ENCODE peak calls at places on chromosome 5, in six cellular contexts. W is HepG2, I is Peyer's patch, Y is stomach, D is heart left ventricle, H is tibial nerve. N is an unnamed sample.

GRCh38 chr5:4584982-4585381 is 555.1 kb upstream of the ADAMTS16 start:
- DNase-seq in W (no peak), I (no peak), Y (no peak), D (no peak), H (peak; percentile 25), N (no peak)

GRCh38 chr5:180241600-180241999 is 32.6 kb upstream of the RASGEF1C start:
- DNase-seq in W (no peak), I (no peak), Y (no peak), D (no peak), H (no peak), N (no peak)

GRCh38 chr5:79552984-79553383 is 39.0 kb upstream of the HOMER1 start:
- DNase-seq in W (no peak), I (no peak), Y (no peak), D (no peak), H (peak; percentile 16), N (no peak)

GRCh38 chr5:38827525-38827924 is 18.3 kb upstream of the OSMR start:
- DNase-seq in W (no peak), I (no peak), Y (no peak), D (no peak), H (no peak), N (no peak)

GRCh38 chr5:98069876-98070512 is 703.5 kb upstream of the RGMB start:
- DNase-seq in W (no peak), I (no peak), Y (no peak), D (no peak), H (no peak), N (no peak)

GRCh38 chr5:40204157-40204556 is 475.6 kb upstream of the PTGER4 start:
- DNase-seq in W (no peak), I (no peak), Y (no peak), D (no peak), H (no peak), N (no peak)

GRCh38 chr5:166370928-166371690 is 1920.3 kb upstream of the WWC1 start:
- DNase-seq in W (no peak), I (no peak), Y (no peak), D (no peak), H (no peak), N (no peak)

GRCh38 chr5:80255425-80255751 is 460 bp downstream of the SERINC5 start:
- DNase-seq in W (no peak), I (peak; percentile 84), Y (peak; percentile 73), D (peak; percentile 74), H (peak; percentile 23), N (peak; percentile 53)

GRCh38 chr5:155839251-155840037 is 487.5 kb upstream of the SGCD start:
- DNase-seq in W (no peak), I (no peak), Y (no peak), D (no peak), H (no peak), N (no peak)

GRCh38 chr5:56561-57290 is 35.2 kb upstream of the PLEKHG4B start:
- DNase-seq in W (no peak), I (no peak), Y (no peak), D (no peak), H (no peak), N (no peak)

GRCh38 chr5:89083791-89084190 is 200.8 kb upstream of the MEF2C start:
- DNase-seq in W (no peak), I (no peak), Y (no peak), D (no peak), H (no peak), N (no peak)

GRCh38 chr5:89043676-89044075 is 160.7 kb upstream of the MEF2C start:
- DNase-seq in W (peak; percentile 5), I (no peak), Y (no peak), D (no peak), H (no peak), N (no peak)

GRCh38 chr5:137395011-137395755 is 103.9 kb downstream of the SPOCK1 start:
- DNase-seq in W (no peak), I (no peak), Y (no peak), D (no peak), H (no peak), N (no peak)

GRCh38 chr5:174717826-174718455 is 6.4 kb upstream of the MSX2 start:
- DNase-seq in W (no peak), I (no peak), Y (no peak), D (no peak), H (no peak), N (no peak)

GRCh38 chr5:5881294-5881693 is 458.8 kb downstream of the ICE1 start:
- DNase-seq in W (no peak), I (peak; percentile 52), Y (no peak), D (no peak), H (no peak), N (no peak)

GRCh38 chr5:121251954-121252353 is 599.7 kb upstream of the FTMT start:
- DNase-seq in W (peak; percentile 10), I (no peak), Y (no peak), D (no peak), H (no peak), N (no peak)

GRCh38 chr5:4862500-4862899 is 277.6 kb upstream of the ADAMTS16 start:
- DNase-seq in W (peak; percentile 35), I (no peak), Y (no peak), D (no peak), H (no peak), N (no peak)

GRCh38 chr5:120555345-120555744 is 91.2 kb downstream of the PRR16 start:
- DNase-seq in W (no peak), I (no peak), Y (no peak), D (no peak), H (no peak), N (no peak)

GRCh38 chr5:7261049-7261448 is 134.9 kb upstream of the ADCY2 start:
- DNase-seq in W (peak; percentile 42), I (peak; percentile 51), Y (no peak), D (no peak), H (peak; percentile 28), N (no peak)

GRCh38 chr5:88389248-88390006 is 120.8 kb upstream of the TMEM161B start:
- DNase-seq in W (no peak), I (no peak), Y (no peak), D (no peak), H (no peak), N (no peak)

GRCh38 chr5:1010641-1011046 is 2.0 kb downstream of the NKD2 start:
- DNase-seq in W (no peak), I (peak; percentile 34), Y (no peak), D (peak; percentile 24), H (no peak), N (no peak)

GRCh38 chr5:65087154-65087553 is 318.4 kb downstream of the CWC27 start:
- DNase-seq in W (no peak), I (no peak), Y (no peak), D (no peak), H (no peak), N (no peak)

GRCh38 chr5:31965227-31965626 is 208.9 kb downstream of the GOLPH3 start:
- DNase-seq in W (no peak), I (no peak), Y (no peak), D (no peak), H (no peak), N (no peak)

GRCh38 chr5:42837601-42838000 is 25.9 kb upstream of the SELENOP start:
- DNase-seq in W (no peak), I (no peak), Y (no peak), D (no peak), H (no peak), N (no peak)

GRCh38 chr5:69166686-69167487 is at the start of gene CCNB1:
- DNase-seq in W (peak; percentile 97), I (peak; percentile 99), Y (peak; percentile 98), D (peak; percentile 98), H (peak; percentile 93), N (peak; percentile 97)
- TF ChIP-seq POLR2A in W (peak; percentile 89), I (no peak), Y (no peak), D (no peak), H (no peak), N (no peak)

GRCh38 chr5:83518676-83519075 is 47.1 kb downstream of the VCAN start:
- DNase-seq in W (no peak), I (no peak), Y (no peak), D (no peak), H (no peak), N (no peak)

GRCh38 chr5:83513081-83513480 is 41.5 kb downstream of the VCAN start:
- DNase-seq in W (no peak), I (no peak), Y (no peak), D (no peak), H (no peak), N (no peak)

GRCh38 chr5:83516962-83517750 is 45.6 kb downstream of the VCAN start:
- DNase-seq in W (no peak), I (no peak), Y (no peak), D (no peak), H (no peak), N (no peak)

GRCh38 chr5:83513491-83513890 is 41.9 kb downstream of the VCAN start:
- DNase-seq in W (no peak), I (no peak), Y (no peak), D (no peak), H (no peak), N (no peak)

DNA sequence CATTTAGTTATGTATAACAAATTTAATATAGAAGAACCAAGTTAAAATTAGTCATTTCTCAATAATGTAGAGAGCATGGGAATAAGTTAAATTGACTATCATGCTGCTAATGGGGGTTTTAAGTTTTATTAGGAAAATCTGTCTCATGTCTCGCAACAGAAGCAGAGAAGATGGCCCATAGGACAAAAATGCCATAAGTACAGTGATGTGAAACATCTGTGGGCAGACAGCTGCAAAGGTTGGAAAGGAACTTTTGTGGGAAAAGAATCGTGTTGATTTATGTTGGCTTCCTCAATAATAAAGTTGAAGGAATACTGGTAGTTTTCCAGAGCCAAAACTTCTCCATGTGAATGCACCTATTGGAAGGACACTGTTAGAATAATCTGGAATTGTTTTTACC is 44.8 kb downstream of the VCAN start:
- DNase-seq in W (no peak), I (no peak), Y (no peak), D (no peak), H (no peak), N (no peak)
- H3K36me3 ChIP-seq in W (no peaks in the 10 kb centered on the region), I (no peaks in the 10 kb centered on the region), Y (no peaks in the 10 kb centered on the region), D (no peaks in the 10 kb centered on the region), H (no peaks in the 10 kb centered on the region), N (no peaks in the 10 kb centered on the region)

DNA sequence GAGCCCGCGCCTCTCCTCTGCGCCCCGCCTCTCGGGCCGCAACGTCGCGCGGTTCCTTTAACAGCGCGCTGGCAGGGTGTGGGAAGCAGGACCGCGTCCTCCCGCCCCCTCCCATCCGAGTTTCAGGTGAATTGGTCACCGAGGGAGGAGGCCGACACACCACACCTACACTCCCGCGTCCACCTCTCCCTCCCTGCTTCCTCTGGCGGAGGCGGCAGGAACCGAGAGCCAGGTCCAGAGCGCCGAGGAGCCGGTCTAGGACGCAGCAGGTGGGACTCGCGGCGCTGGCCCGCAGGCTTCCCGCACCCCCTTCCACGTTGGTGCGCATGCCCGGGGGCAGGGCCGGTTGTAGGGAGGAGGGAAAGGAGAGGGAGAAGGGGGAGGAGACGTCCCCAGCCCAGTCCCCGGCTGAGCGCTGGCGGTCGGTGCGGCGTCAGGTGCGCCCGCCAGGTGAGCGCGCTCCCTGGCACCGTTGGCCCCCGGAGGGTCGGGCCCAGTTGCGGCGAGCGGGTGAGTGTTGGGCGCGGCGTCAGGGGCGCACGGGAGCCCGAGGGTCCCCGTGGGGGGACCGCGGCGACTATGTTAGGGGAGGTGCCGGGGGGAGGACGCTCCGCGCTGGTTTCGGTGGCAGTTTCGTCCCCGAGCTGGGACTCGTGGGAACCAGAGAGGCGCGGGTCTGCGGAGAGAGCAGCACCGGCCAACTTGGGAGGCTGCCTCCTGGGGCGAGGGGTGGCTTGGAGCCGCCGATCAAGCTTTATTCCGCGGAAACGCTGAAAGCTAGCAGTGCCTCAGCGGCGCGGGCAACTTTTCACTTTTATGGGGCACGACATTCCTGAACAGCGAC is at the start of gene OCLN:
- DNase-seq in W (peak; percentile 78), I (peak; percentile 83), Y (peak; percentile 86), D (peak; percentile 27), H (no peak), N (no peak)
- H3K27me3 ChIP-seq in W (no peaks in the 10 kb centered on the region), I (peaks cover 8% of the 10 kb centered on the region), Y (peaks cover 54% of the 10 kb centered on the region), D (peaks cover 33% of the 10 kb centered on the region), H (peaks cover 43% of the 10 kb centered on the region), N (no peaks in the 10 kb centered on the region)

GRCh38 chr5:56588636-56589485 is 226.5 kb upstream of the MAP3K1 start:
- DNase-seq in W (no peak), I (peak; percentile 92), Y (peak; percentile 32), D (peak; percentile 74), H (peak; percentile 53), N (peak; percentile 17)
- TF ChIP-seq POLR2A in W (no peak), I (no peak), Y (no peak), D (no peak), H (no peak), N (no peak)

N was measured in uterus.